ENCODE peak calls at places on chromosomes 1 and 21, in ten cellular contexts. One of them, this sample, is unnamed. For H3K36me3, the result is how much of the 10 kb centered on the place peaks cover.

GRCh38 chr1:36420836-36421317 is 23.2 kb upstream of the LSM10 start:
- DNase-seq in GM23338: peak
- DNase-seq in psoas muscle: peak
- DNase-seq in prostate gland: peak
- DNase-seq in pancreas: peak
- DNase-seq in CD8-positive, alpha-beta memory T cell: peak
- DNase-seq in neural progenitor cell: peak
- DNase-seq in hepatocyte: peak
- DNase-seq in left lung: peak
- DNase-seq in heart right ventricle: peak
- DNase-seq in this sample: peak

GRCh38 chr1:89757532-89757931 is 63.3 kb upstream of the LRRC8D start:
- DNase-seq in hepatocyte: no peak
- DNase-seq in neural progenitor cell: no peak
- DNase-seq in pancreas: peak
- DNase-seq in prostate gland: no peak
- DNase-seq in heart right ventricle: peak
- DNase-seq in CD8-positive, alpha-beta memory T cell: peak
- DNase-seq in left lung: peak
- DNase-seq in psoas muscle: no peak
- DNase-seq in GM23338: no peak
- DNase-seq in this sample: no peak

GRCh38 chr1:156079762-156080597 is 2.3 kb downstream of the MEX3A start:
- DNase-seq in hepatocyte: no peak
- DNase-seq in neural progenitor cell: peak
- DNase-seq in left lung: no peak
- DNase-seq in GM23338: peak
- DNase-seq in CD8-positive, alpha-beta memory T cell: no peak
- DNase-seq in prostate gland: no peak
- DNase-seq in heart right ventricle: no peak
- DNase-seq in pancreas: no peak
- DNase-seq in psoas muscle: no peak
- DNase-seq in this sample: no peak

GRCh38 chr1:202155478-202156021 is 4.9 kb downstream of the PTPN7 start:
- DNase-seq in left lung: peak
- DNase-seq in prostate gland: no peak
- DNase-seq in neural progenitor cell: no peak
- DNase-seq in heart right ventricle: no peak
- DNase-seq in psoas muscle: no peak
- DNase-seq in GM23338: no peak
- DNase-seq in pancreas: peak
- DNase-seq in CD8-positive, alpha-beta memory T cell: no peak
- DNase-seq in hepatocyte: peak
- DNase-seq in this sample: no peak

GRCh38 chr1:168893359-168893791 is 164.4 kb upstream of the DPT start:
- DNase-seq in prostate gland: no peak
- DNase-seq in heart right ventricle: no peak
- DNase-seq in pancreas: no peak
- DNase-seq in psoas muscle: peak
- DNase-seq in hepatocyte: peak
- DNase-seq in neural progenitor cell: no peak
- DNase-seq in left lung: no peak
- DNase-seq in CD8-positive, alpha-beta memory T cell: no peak
- DNase-seq in GM23338: no peak
- DNase-seq in this sample: no peak

GRCh38 chr1:33327587-33328325 is 6.9 kb upstream of the A3GALT2 start:
- DNase-seq in GM23338: no peak
- DNase-seq in left lung: no peak
- DNase-seq in heart right ventricle: peak
- DNase-seq in psoas muscle: peak
- DNase-seq in neural progenitor cell: no peak
- DNase-seq in prostate gland: peak
- DNase-seq in hepatocyte: peak
- DNase-seq in CD8-positive, alpha-beta memory T cell: no peak
- DNase-seq in pancreas: no peak
- DNase-seq in this sample: no peak

GRCh38 chr1:5428391-5428790 is 563.8 kb downstream of the NPHP4 start:
- DNase-seq in hepatocyte: no peak
- DNase-seq in heart right ventricle: no peak
- DNase-seq in GM23338: no peak
- DNase-seq in pancreas: no peak
- DNase-seq in prostate gland: no peak
- DNase-seq in CD8-positive, alpha-beta memory T cell: no peak
- DNase-seq in neural progenitor cell: no peak
- DNase-seq in left lung: no peak
- DNase-seq in psoas muscle: no peak
- DNase-seq in this sample: no peak

GRCh38 chr1:206903687-206904086 is 6.4 kb downstream of the IL24 start:
- DNase-seq in prostate gland: peak
- DNase-seq in psoas muscle: no peak
- DNase-seq in hepatocyte: no peak
- DNase-seq in heart right ventricle: no peak
- DNase-seq in left lung: no peak
- DNase-seq in pancreas: no peak
- DNase-seq in GM23338: no peak
- DNase-seq in CD8-positive, alpha-beta memory T cell: no peak
- DNase-seq in neural progenitor cell: no peak
- DNase-seq in this sample: no peak

GRCh38 chr1:26999440-26999987 is 6.0 kb downstream of the TRNP1 start:
- DNase-seq in pancreas: peak
- DNase-seq in prostate gland: peak
- DNase-seq in GM23338: peak
- DNase-seq in CD8-positive, alpha-beta memory T cell: no peak
- DNase-seq in left lung: no peak
- DNase-seq in hepatocyte: peak
- DNase-seq in heart right ventricle: peak
- DNase-seq in neural progenitor cell: peak
- DNase-seq in psoas muscle: peak
- DNase-seq in this sample: no peak

DNA sequence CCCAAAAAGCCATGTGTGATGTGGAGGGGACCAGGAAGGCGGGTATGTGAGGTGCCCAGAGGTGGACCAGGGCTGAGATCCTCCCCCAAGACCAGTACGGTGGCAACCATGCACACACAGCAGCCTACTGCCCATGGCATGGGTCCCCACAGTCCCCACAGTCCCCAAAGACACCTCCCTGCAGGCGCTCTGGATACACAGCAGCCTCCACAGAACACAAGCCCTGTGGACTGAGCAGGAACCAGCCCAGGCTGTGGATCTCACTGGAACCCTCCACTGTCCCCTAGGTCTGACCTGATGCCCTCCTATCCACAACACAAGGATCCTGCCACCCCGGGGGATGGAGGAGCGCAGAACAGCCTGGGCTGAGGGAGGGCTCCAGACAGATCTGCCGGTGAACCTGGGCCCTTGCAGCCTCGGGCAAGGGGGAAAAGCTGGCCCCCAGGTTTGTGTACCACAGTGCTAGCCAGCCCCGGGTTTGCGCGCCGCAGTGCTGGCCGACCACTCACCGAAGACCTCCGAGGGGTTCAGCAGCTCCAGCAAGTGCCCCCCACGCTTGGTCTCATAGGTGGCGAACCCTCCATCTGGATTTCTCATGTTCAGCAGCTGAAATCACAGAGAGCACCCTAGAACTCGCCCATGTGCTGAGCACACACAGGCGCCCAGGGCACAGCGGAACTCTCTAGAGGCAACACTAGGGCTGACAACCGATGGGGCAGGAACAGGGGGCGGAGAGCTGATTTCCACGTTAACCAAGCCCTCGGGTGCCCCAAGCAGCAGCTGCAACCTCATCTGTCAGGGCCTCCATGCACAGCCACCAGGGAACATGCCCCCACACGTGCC is 22.1 kb upstream of the SPATC1L start:
- DNase-seq in psoas muscle: peak
- DNase-seq in heart right ventricle: no peak
- DNase-seq in hepatocyte: no peak
- DNase-seq in left lung: no peak
- DNase-seq in neural progenitor cell: no peak
- DNase-seq in pancreas: no peak
- DNase-seq in GM23338: no peak
- DNase-seq in prostate gland: no peak
- DNase-seq in CD8-positive, alpha-beta memory T cell: peak
- DNase-seq in this sample: no peak
- H3K36me3 ChIP-seq in psoas muscle: half or more
- H3K36me3 ChIP-seq in heart right ventricle: half or more
- H3K36me3 ChIP-seq in hepatocyte: under half
- H3K36me3 ChIP-seq in left lung: under half
- H3K36me3 ChIP-seq in neural progenitor cell: under half
- H3K36me3 ChIP-seq in pancreas: under half
- H3K36me3 ChIP-seq in GM23338: under half
- H3K36me3 ChIP-seq in prostate gland: under half
- H3K36me3 ChIP-seq in CD8-positive, alpha-beta memory T cell: under half
- H3K36me3 ChIP-seq in this sample: half or more

DNA sequence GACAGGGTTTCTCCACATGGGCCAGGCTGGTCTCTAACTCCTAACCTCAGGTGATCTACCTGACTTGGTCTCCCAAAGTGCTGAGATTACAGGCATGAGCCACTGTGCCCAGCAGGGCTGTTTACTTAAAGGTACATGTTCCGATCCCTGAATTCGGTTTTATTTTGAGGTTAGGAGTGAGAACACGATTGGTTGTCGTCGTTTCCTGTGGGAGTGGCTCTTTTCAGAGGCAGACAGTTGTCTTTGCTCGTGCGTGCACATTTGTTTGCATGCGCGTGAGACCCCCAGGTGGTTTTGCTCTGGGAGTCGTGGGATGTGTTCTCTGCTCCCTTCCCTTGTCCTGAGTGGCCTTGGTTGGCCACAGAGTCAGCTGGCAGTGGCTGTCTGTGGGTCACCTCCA is 60.2 kb downstream of the SKI start:
- DNase-seq in pancreas: no peak
- DNase-seq in heart right ventricle: no peak
- DNase-seq in left lung: no peak
- DNase-seq in prostate gland: no peak
- DNase-seq in GM23338: no peak
- DNase-seq in neural progenitor cell: no peak
- DNase-seq in hepatocyte: no peak
- DNase-seq in CD8-positive, alpha-beta memory T cell: no peak
- DNase-seq in psoas muscle: no peak
- DNase-seq in this sample: no peak
- H3K4me3 ChIP-seq in pancreas: no peak
- H3K4me3 ChIP-seq in heart right ventricle: no peak
- H3K4me3 ChIP-seq in left lung: no peak
- H3K4me3 ChIP-seq in prostate gland: no peak
- H3K4me3 ChIP-seq in GM23338: no peak
- H3K4me3 ChIP-seq in neural progenitor cell: no peak
- H3K4me3 ChIP-seq in hepatocyte: no peak
- H3K4me3 ChIP-seq in CD8-positive, alpha-beta memory T cell: no peak
- H3K4me3 ChIP-seq in psoas muscle: no peak
- H3K4me3 ChIP-seq in this sample: no peak

DNA sequence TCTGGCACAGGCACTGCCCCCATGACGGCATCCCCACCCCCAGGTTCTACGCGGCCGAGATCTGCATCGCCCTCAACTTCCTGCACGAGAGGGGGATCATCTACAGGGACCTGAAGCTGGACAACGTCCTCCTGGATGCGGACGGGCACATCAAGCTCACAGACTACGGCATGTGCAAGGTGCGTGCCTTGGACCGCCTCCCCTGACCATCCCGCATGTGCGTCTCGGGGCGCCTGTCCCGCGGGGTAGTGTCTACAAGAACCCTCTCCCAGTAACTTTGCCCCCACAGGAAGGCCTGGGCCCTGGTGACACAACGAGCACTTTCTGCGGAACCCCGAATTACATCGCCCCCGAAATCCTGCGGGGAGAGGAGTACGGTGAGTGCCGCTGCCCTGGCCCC is 22.6 kb downstream of the FAAP20 start:
- DNase-seq in pancreas: no peak
- DNase-seq in hepatocyte: no peak
- DNase-seq in psoas muscle: no peak
- DNase-seq in CD8-positive, alpha-beta memory T cell: no peak
- DNase-seq in left lung: no peak
- DNase-seq in GM23338: no peak
- DNase-seq in prostate gland: no peak
- DNase-seq in heart right ventricle: no peak
- DNase-seq in neural progenitor cell: no peak
- DNase-seq in this sample: no peak
- H3K36me3 ChIP-seq in pancreas: under half
- H3K36me3 ChIP-seq in hepatocyte: under half
- H3K36me3 ChIP-seq in psoas muscle: under half
- H3K36me3 ChIP-seq in CD8-positive, alpha-beta memory T cell: under half
- H3K36me3 ChIP-seq in left lung: under half
- H3K36me3 ChIP-seq in GM23338: under half
- H3K36me3 ChIP-seq in prostate gland: under half
- H3K36me3 ChIP-seq in heart right ventricle: under half
- H3K36me3 ChIP-seq in neural progenitor cell: under half
- H3K36me3 ChIP-seq in this sample: under half

GRCh38 chr1:18918417-18918816 is 16.1 kb upstream of the ALDH4A1 start:
- DNase-seq in CD8-positive, alpha-beta memory T cell: no peak
- DNase-seq in pancreas: no peak
- DNase-seq in neural progenitor cell: no peak
- DNase-seq in psoas muscle: no peak
- DNase-seq in hepatocyte: no peak
- DNase-seq in GM23338: no peak
- DNase-seq in prostate gland: no peak
- DNase-seq in heart right ventricle: no peak
- DNase-seq in left lung: no peak
- DNase-seq in this sample: no peak

GRCh38 chr1:18919174-18919905 is 17.0 kb upstream of the ALDH4A1 start:
- DNase-seq in left lung: peak
- DNase-seq in heart right ventricle: no peak
- DNase-seq in neural progenitor cell: no peak
- DNase-seq in pancreas: no peak
- DNase-seq in GM23338: no peak
- DNase-seq in psoas muscle: no peak
- DNase-seq in hepatocyte: no peak
- DNase-seq in prostate gland: no peak
- DNase-seq in CD8-positive, alpha-beta memory T cell: no peak
- DNase-seq in this sample: no peak

GRCh38 chr1:18921506-18922251 is 19.3 kb upstream of the ALDH4A1 start:
- DNase-seq in left lung: no peak
- DNase-seq in hepatocyte: no peak
- DNase-seq in CD8-positive, alpha-beta memory T cell: no peak
- DNase-seq in neural progenitor cell: no peak
- DNase-seq in psoas muscle: no peak
- DNase-seq in pancreas: no peak
- DNase-seq in heart right ventricle: no peak
- DNase-seq in prostate gland: no peak
- DNase-seq in GM23338: no peak
- DNase-seq in this sample: no peak

GRCh38 chr1:18920931-18921330 is 18.6 kb upstream of the ALDH4A1 start:
- DNase-seq in psoas muscle: no peak
- DNase-seq in pancreas: no peak
- DNase-seq in GM23338: no peak
- DNase-seq in hepatocyte: no peak
- DNase-seq in CD8-positive, alpha-beta memory T cell: no peak
- DNase-seq in heart right ventricle: no peak
- DNase-seq in neural progenitor cell: no peak
- DNase-seq in left lung: no peak
- DNase-seq in prostate gland: no peak
- DNase-seq in this sample: no peak

DNA sequence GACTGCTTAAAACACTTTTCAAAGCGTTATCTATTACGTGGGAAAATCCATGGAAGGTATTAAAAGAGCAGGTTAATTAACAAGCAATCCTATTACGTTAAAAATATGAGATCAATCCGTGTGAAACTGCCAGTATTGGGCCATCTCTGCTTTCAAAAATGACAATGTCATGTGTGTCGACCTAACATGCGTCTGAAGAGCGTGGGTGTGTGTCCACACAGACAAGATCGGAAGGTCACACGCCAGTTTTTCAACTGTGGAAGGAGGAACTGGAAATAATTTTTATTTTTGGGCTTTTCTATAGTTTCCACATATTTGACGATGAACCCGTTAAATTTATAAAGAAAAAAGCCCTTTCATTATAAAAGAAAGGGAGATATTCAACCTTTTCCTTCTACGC is 17.6 kb upstream of the ALDH4A1 start:
- DNase-seq in CD8-positive, alpha-beta memory T cell: no peak
- DNase-seq in prostate gland: no peak
- DNase-seq in heart right ventricle: no peak
- DNase-seq in neural progenitor cell: no peak
- DNase-seq in left lung: no peak
- DNase-seq in pancreas: no peak
- DNase-seq in psoas muscle: no peak
- DNase-seq in GM23338: no peak
- DNase-seq in hepatocyte: no peak
- DNase-seq in this sample: no peak
- H3K4me3 ChIP-seq in CD8-positive, alpha-beta memory T cell: no peak
- H3K4me3 ChIP-seq in prostate gland: no peak
- H3K4me3 ChIP-seq in heart right ventricle: no peak
- H3K4me3 ChIP-seq in neural progenitor cell: no peak
- H3K4me3 ChIP-seq in left lung: no peak
- H3K4me3 ChIP-seq in pancreas: no peak
- H3K4me3 ChIP-seq in psoas muscle: no peak
- H3K4me3 ChIP-seq in GM23338: no peak
- H3K4me3 ChIP-seq in hepatocyte: no peak
- H3K4me3 ChIP-seq in this sample: no peak

This sample was measured in SK-N-MC.